ENCODE peak calls at places on chromosomes 4 and X, in ten cellular contexts. A is GM23338, Z is suprapubic skin, B is mammary epithelial cell, O is Peyer's patch, D is IMR-90, L is tibial artery, G is hepatocyte, N is PC-3, S is upper lobe of right lung. J is an unnamed sample.

GRCh38 chrX:40564447-40564846 is 16.3 kb upstream of the ATP6AP2 start:
- DNase-seq in B (no peak), D (no peak), L (no peak), S (no peak), G (no peak), N (no peak), A (no peak), Z (no peak), O (no peak), J (no peak)

GRCh38 chr4:73668806-73669205 is 48.6 kb upstream of the RASSF6 start:
- DNase-seq in D (no peak), N (no peak), S (no peak), B (no peak), O (no peak), A (no peak), L (no peak), Z (no peak), G (no peak), J (peak; percentile 44)

GRCh38 chrX:78118628-78119027 is 14.6 kb downstream of the PGK1 start:
- DNase-seq in L (no peak), G (no peak), S (no peak), B (no peak), Z (no peak), O (no peak), A (no peak), N (no peak), D (no peak), J (no peak)

GRCh38 chr4:24071612-24072372 is 181.9 kb upstream of the PPARGC1A start:
- DNase-seq in G (no peak), B (no peak), A (no peak), S (no peak), L (no peak), Z (no peak), N (no peak), O (no peak), D (no peak), J (no peak)

GRCh38 chr4:153385784-153386183 is 41.3 kb downstream of the MND1 start:
- DNase-seq in A (no peak), B (no peak), Z (no peak), D (no peak), L (no peak), N (no peak), O (no peak), S (no peak), G (peak; percentile 6), J (no peak)

GRCh38 chrX:35919536-35920309 is at the start of gene CFAP47:
- DNase-seq in A (peak; percentile 78), B (no peak), G (peak; percentile 73), D (no peak), Z (no peak), S (peak; percentile 69), O (peak; percentile 55), L (no peak), N (peak; percentile 4), J (no peak)

GRCh38 chrX:13760428-13760827 is 25.9 kb downstream of the OFD1 start:
- DNase-seq in Z (no peak), S (no peak), L (no peak), A (no peak), O (no peak), B (no peak), G (no peak), N (no peak), D (no peak), J (no peak)

GRCh38 chr4:102663073-102663472 is 97.7 kb downstream of the MANBA start:
- DNase-seq in Z (no peak), N (peak; percentile 53), A (no peak), L (no peak), B (peak; percentile 72), S (no peak), O (no peak), D (peak; percentile 80), G (no peak), J (peak; percentile 32)

GRCh38 chr4:74896595-74896994 is 36.3 kb upstream of the PARM1 start:
- DNase-seq in G (peak; percentile 29), N (no peak), S (no peak), L (no peak), A (no peak), O (no peak), D (no peak), Z (no peak), B (no peak), J (no peak)

GRCh38 chrX:7638053-7638452 is 204.9 kb upstream of the VCX start:
- DNase-seq in L (no peak), S (no peak), N (no peak), A (peak; percentile 52), Z (no peak), D (no peak), B (no peak), G (no peak), O (no peak), J (no peak)

GRCh38 chr4:105460306-105460705 is 13.6 kb downstream of the PPA2 start:
- DNase-seq in D (no peak), N (no peak), A (no peak), O (no peak), B (no peak), L (no peak), Z (no peak), G (no peak), S (no peak), J (no peak)

GRCh38 chr4:15031993-15032660 is 29.8 kb downstream of the CPEB2 start:
- DNase-seq in O (no peak), N (peak; percentile 65), B (peak; percentile 33), G (no peak), D (peak; percentile 55), Z (no peak), S (no peak), L (no peak), A (no peak), J (no peak)

GRCh38 chr4:46931981-46932380 is 22.9 kb upstream of the COX7B2 start:
- DNase-seq in Z (no peak), N (peak; percentile 41), D (peak; percentile 70), B (peak; percentile 1), O (no peak), S (no peak), L (no peak), A (peak; percentile 75), G (peak; percentile 37), J (no peak)

GRCh38 chr4:23323436-23323835 is 566.4 kb downstream of the PPARGC1A start:
- DNase-seq in N (no peak), O (no peak), G (no peak), A (no peak), L (no peak), D (no peak), S (no peak), Z (no peak), B (no peak), J (no peak)

GRCh38 chr4:2441393-2442174 is 22.8 kb downstream of the CFAP99 start:
- DNase-seq in Z (no peak), L (no peak), D (peak; percentile 41), B (peak; percentile 27), O (peak; percentile 77), A (peak; percentile 94), N (peak; percentile 70), G (peak; percentile 70), S (peak; percentile 80), J (peak; percentile 98)

DNA sequence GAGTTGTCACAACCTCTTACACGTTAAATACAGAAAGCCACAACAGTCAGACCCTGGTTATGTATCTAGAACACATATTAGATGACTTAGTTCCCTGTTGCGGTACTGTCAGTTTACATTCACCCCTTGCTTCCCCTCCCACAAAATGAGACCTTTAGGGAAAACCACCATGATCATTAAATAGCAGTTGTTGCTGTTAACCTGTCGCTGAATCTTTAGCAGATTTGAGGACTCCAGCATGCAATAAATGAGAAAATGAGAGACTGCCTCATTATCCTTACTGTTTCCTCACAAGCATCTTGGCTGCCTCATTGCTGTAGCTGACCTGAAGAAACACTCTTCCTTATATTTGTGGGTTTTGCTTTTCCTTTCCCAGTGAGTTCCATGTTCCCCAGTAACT is 77.8 kb downstream of the HOPX start:
- DNase-seq in B (no peak), A (no peak), Z (no peak), G (no peak), N (no peak), O (no peak), L (no peak), S (no peak), D (no peak), J (no peak)
- H3K27me3 ChIP-seq in B (no peaks in the 10 kb centered on the region), A (peaks cover 79% of the 10 kb centered on the region), Z (no peaks in the 10 kb centered on the region), G (peaks cover 4% of the 10 kb centered on the region), N (no peaks in the 10 kb centered on the region), O (no peaks in the 10 kb centered on the region), L (no peaks in the 10 kb centered on the region), S (no peaks in the 10 kb centered on the region), D (peaks cover 5% of the 10 kb centered on the region), J (peaks cover 22% of the 10 kb centered on the region)

GRCh38 chrX:74234829-74235228 is 69.2 kb upstream of the ZCCHC13 start:
- DNase-seq in B (no peak), S (no peak), N (peak; percentile 8), L (no peak), G (no peak), Z (no peak), O (no peak), A (no peak), D (no peak), J (no peak)
- TF ChIP-seq CTCF in B (no peak), S (no peak), N (peak; percentile 38), L (no peak), G (no peak), Z (no peak), O (no peak), A (no peak), D (no peak), J (peak; percentile 9)

GRCh38 chr4:3874525-3875110 is 108.4 kb downstream of the ADRA2C start:
- DNase-seq in D (no peak), G (no peak), A (no peak), B (no peak), Z (no peak), L (no peak), S (peak; percentile 31), O (peak; percentile 34), N (no peak), J (peak; percentile 61)
- H3K27me3 ChIP-seq in D (peaks cover 74% of the 10 kb centered on the region), G (peaks cover 57% of the 10 kb centered on the region), A (peaks cover 53% of the 10 kb centered on the region), B (peaks cover 26% of the 10 kb centered on the region), Z (peaks cover 93% of the 10 kb centered on the region), L (no peaks in the 10 kb centered on the region), S (peaks cover 85% of the 10 kb centered on the region), O (peaks cover 4% of the 10 kb centered on the region), N (peaks cover 51% of the 10 kb centered on the region), J (peaks cover 67% of the 10 kb centered on the region)

DNA sequence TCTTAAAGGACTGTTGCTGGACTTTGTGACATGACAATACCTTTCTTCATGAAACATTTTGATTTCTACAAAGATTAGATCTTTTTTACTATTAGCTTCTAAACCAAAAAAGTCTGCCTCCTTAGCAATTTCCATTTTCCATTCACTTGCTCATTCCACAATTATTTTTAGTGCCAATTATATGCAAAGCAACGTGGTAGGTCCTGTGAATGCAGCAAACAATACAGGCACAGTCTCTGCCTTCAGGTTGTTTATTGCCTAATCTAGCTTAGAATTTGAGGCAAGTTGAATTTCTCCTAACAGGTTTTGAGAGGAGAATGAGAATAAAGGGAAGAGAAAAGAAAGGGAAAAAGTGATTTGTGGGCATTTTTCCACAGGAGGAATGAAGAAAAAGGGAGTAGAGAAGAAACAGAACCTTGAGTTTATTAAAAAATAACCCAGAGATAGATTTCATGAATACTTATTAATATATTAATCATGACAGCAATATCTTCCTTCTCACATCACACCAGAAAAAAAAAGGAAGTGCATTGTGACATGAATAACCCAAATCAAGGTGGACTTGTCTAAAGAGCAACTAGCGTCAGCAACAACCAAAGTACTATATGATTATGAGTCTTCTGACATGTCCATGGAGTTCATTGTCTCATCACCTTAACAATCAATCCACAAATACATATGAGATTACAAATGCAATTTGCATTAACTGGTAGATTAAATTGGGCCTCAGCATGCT is 16.3 kb upstream of the FRYL start:
- DNase-seq in N (no peak), B (no peak), S (no peak), Z (no peak), O (no peak), L (no peak), G (no peak), D (no peak), A (no peak), J (no peak)
- TF ChIP-seq CTCF in N (no peak), B (no peak), S (no peak), Z (no peak), O (no peak), L (no peak), G (no peak), D (no peak), A (no peak), J (no peak)

J was measured in osteoblast.